ENCODE peak calls at places on chromosomes 5 and 9, in five cellular contexts. P is NCI-H1417, A is GM06990, I is T-cell, Y is tibial nerve. W is an unnamed sample.

GRCh38 chr5:149466457-149466972 is 84.7 kb downstream of the CSNK1A1 start:
- DNase-seq in P (no peak), A (no peak), I (no peak), Y (no peak), W (no peak)

GRCh38 chr5:172413601-172414000 is 40.7 kb downstream of the SH3PXD2B start:
- DNase-seq in P (no peak), A (no peak), I (no peak), Y (no peak), W (no peak)

GRCh38 chr9:138074516-138074915 is 196.9 kb downstream of the CACNA1B start:
- DNase-seq in P (no peak), A (no peak), I (no peak), Y (no peak), W (no peak)

GRCh38 chr5:21097661-21098060 is 1109.7 kb upstream of the CDH18 start:
- DNase-seq in P (no peak), A (no peak), I (no peak), Y (no peak), W (no peak)

GRCh38 chr9:3549243-3549642 is 23.4 kb upstream of the RFX3 start:
- DNase-seq in P (no peak), A (no peak), I (no peak), Y (no peak), W (no peak)

GRCh38 chr9:129383415-129384088 is 205.5 kb upstream of the IER5L start:
- DNase-seq in P (peak; percentile 85), A (peak; percentile 81), I (peak; percentile 66), Y (peak; percentile 74), W (peak; percentile 88)

GRCh38 chr9:80175286-80175906 is 603.6 kb downstream of the TLE4 start:
- DNase-seq in P (no peak), A (no peak), I (no peak), Y (no peak), W (no peak)

GRCh38 chr9:137050570-137050969 is 3.3 kb downstream of the ENTPD2 start:
- DNase-seq in P (no peak), A (no peak), I (no peak), Y (no peak), W (no peak)

GRCh38 chr5:168047043-168047668 is 244.3 kb upstream of the WWC1 start:
- DNase-seq in P (peak; percentile 45), A (no peak), I (no peak), Y (no peak), W (peak; percentile 58)

GRCh38 chr9:115855458-115856133 is 298.0 kb upstream of the PAPPA start:
- DNase-seq in P (no peak), A (no peak), I (no peak), Y (no peak), W (no peak)

GRCh38 chr9:136853596-136854112 is 1.5 kb downstream of the MAMDC4 start:
- DNase-seq in P (no peak), A (peak; percentile 9), I (no peak), Y (no peak), W (peak; percentile 10)

GRCh38 chr5:43156388-43156787 is 35.6 kb upstream of the NIM1K start:
- DNase-seq in P (no peak), A (no peak), I (no peak), Y (no peak), W (no peak)

GRCh38 chr9:98117984-98118639 is 910 bp downstream of the TRIM14 start:
- DNase-seq in P (no peak), A (peak; percentile 57), I (peak; percentile 21), Y (no peak), W (no peak)

GRCh38 chr5:150485770-150486401 is 22.0 kb upstream of the NDST1 start:
- DNase-seq in P (peak; percentile 72), A (peak; percentile 59), I (no peak), Y (peak; percentile 20), W (peak; percentile 78)